ENCODE peak calls at places on chromosomes 1 and 21, in four cellular contexts. P is IMR-90, M is H1, R is H9. L is an unnamed sample.

GRCh38 chr1:59151387-59151761 is 145.5 kb upstream of the FGGY start:
- DNase-seq in R (no peak), M (no peak), P (no peak), L (no peak)

GRCh38 chr1:162662013-162662412 is 29.7 kb downstream of the DDR2 start:
- DNase-seq in P (no peak), R (no peak), M (no peak), L (no peak)

GRCh38 chr1:86741947-86742572 is 37.7 kb downstream of the SH3GLB1 start:
- DNase-seq in M (no peak), P (peak; percentile 39), R (no peak), L (peak; percentile 11)

GRCh38 chr1:58156801-58157200 is 389.7 kb downstream of the OMA1 start:
- DNase-seq in P (no peak), M (no peak), R (no peak), L (no peak)

GRCh38 chr1:162538815-162539431 is 22.6 kb upstream of the UAP1 start:
- DNase-seq in P (peak; percentile 94), R (no peak), M (no peak), L (no peak)

GRCh38 chr1:1216770-1217620 is 3.0 kb upstream of the TNFRSF4 start:
- DNase-seq in P (no peak), R (no peak), M (no peak), L (no peak)

GRCh38 chr1:951364-951763 is 7.7 kb downstream of the NOC2L start:
- DNase-seq in M (no peak), P (peak; percentile 32), R (peak; percentile 53), L (no peak)

GRCh38 chr1:228513244-228513900 is 26.2 kb downstream of the RNF187 start:
- DNase-seq in M (no peak), R (no peak), P (no peak), L (no peak)

GRCh38 chr1:154521695-154522094 is 19.5 kb upstream of the SHE start:
- DNase-seq in M (no peak), R (no peak), P (no peak), L (no peak)

GRCh38 chr1:202752799-202753198 is 42.5 kb upstream of the SYT2 start:
- DNase-seq in R (no peak), M (no peak), P (peak; percentile 42), L (no peak)

GRCh38 chr1:165496493-165496892 is 47.3 kb upstream of the LRRC52 start:
- DNase-seq in R (no peak), P (no peak), M (no peak), L (no peak)

GRCh38 chr21:46203203-46203600 is 18.9 kb upstream of the SPATC1L start:
- DNase-seq in P (no peak), M (no peak), R (no peak), L (no peak)

GRCh38 chr1:46673749-46674182 is 2.1 kb downstream of the TEX38 start:
- DNase-seq in R (no peak), P (peak; percentile 76), M (no peak), L (no peak)

GRCh38 chr1:39105841-39106765 is 80.0 kb downstream of the NDUFS5 start:
- DNase-seq in M (peak; percentile 64), R (peak; percentile 40), P (no peak), L (no peak)

GRCh38 chr1:44808063-44808937 is at the start of gene BTBD19:
- DNase-seq in M (peak; percentile 84), P (peak; percentile 91), R (peak; percentile 88), L (no peak)

GRCh38 chr1:219480011-219480410 is 132.9 kb downstream of the ZC3H11B start:
- DNase-seq in M (no peak), P (peak; percentile 12), R (no peak), L (no peak)

GRCh38 chr1:51115714-51116404 is 13.8 kb downstream of the C1orf185 start:
- DNase-seq in R (no peak), P (no peak), M (no peak), L (no peak)
- H3K14ac ChIP-seq in R (no peak overlapping the region), P (no peak overlapping the region), M (no peak overlapping the region), L (no peak overlapping the region)

GRCh38 chr1:5610432-5610831 is 381.8 kb downstream of the NPHP4 start:
- DNase-seq in P (no peak), R (no peak), M (no peak), L (no peak)
- H3K27ac ChIP-seq in P (no peak overlapping the region), R (no peak overlapping the region), M (no peak overlapping the region), L (no peak overlapping the region)

GRCh38 chr1:6181347-6181770 is 1.2 kb upstream of the CHD5 start:
- DNase-seq in R (no peak), M (peak; percentile 66), P (no peak), L (no peak)

GRCh38 chr1:6179564-6180175 is 451 bp downstream of the CHD5 start:
- DNase-seq in P (no peak), R (no peak), M (no peak), L (no peak)

GRCh38 chr1:6180215-6180577 is at the start of gene CHD5:
- DNase-seq in P (no peak), R (peak; percentile 68), M (peak; percentile 82), L (peak; percentile 44)

GRCh38 chr1:6178751-6179563 is 1.2 kb downstream of the CHD5 start:
- DNase-seq in R (peak; percentile 51), P (no peak), M (peak; percentile 73), L (no peak)

GRCh38 chr1:6180578-6181311 is 624 bp upstream of the CHD5 start:
- DNase-seq in P (no peak), M (peak; percentile 73), R (peak; percentile 62), L (no peak)
- H3K23ac ChIP-seq in P (no peak overlapping the region), M (no peak overlapping the region), R (no peak overlapping the region), L (no peak overlapping the region)

DNA sequence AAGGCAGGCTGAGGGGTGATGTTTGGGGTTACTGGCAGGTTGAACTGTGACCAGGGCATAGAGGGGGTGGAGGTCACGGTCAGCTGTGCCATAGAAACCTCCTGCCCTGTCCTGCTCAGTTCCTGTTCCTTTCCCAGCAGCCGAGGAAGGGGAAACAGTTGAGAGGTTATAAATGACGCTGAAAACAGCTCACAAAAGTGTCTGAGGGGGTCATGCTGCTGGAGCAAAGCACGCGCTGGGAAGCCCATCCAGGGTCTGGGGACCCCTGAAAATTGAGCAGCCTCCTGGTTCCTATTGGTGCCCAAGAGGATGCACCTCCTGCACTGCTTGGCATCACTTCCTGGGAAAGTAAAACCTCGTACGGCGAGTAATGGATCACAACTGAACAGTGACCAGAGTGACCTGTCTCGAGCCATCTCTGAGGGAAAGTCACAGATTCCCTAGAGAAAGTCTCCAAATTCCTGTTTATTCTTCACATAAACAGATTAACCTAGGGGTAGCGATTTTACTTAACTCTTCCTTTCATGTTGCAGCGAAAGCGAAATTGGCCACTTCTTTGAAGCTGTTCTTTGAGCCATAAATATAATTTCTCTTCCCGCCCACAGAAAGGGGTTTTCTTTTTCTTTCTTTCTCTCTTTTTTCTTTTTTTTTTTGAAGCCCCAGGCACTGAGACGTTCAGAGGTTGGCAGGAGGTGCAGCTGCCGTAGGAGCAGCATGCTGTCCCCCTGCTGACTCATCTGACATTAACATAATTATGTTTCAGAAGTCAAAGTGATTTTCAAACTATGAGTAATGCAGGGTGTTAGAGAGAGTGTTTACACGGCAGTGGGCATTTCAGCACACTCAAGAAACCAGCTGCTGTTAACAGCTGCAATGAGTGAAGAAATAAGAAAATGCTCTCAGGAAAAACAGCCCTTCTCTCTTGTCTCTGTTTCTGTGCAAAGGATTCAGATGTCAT is 41.8 kb upstream of the ATF3 start:
- DNase-seq in P (peak; percentile 90), M (no peak), R (no peak), L (no peak)
- H3K14ac ChIP-seq in P (peak overlapping the region; percentile 73), M (no peak overlapping the region), R (no peak overlapping the region), L (no peak overlapping the region)

DNA sequence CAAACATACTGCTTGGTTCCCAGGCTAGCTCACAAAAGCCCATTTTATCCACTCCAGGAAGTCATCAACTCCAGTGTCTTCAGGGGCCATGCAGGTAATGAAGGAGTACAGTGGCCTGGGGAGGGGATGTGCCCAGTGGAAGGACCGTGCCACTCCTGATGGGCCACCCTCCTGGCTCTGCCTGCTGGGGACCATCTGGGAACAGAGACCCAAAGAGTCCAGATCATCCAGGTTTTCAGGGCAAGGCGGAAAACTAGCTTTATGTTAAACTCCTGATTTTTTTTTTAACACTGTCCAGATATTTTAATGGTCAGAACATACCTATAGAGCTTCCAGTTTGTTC is 75.6 kb downstream of the CD46 start:
- DNase-seq in R (no peak), P (no peak), M (no peak), L (no peak)
- H3K27ac ChIP-seq in R (no peak overlapping the region), P (no peak overlapping the region), M (no peak overlapping the region), L (no peak overlapping the region)

GRCh38 chr1:212777166-212777565 is 14.4 kb downstream of the NSL1 start:
- DNase-seq in M (no peak), R (no peak), P (no peak), L (no peak)
- H3K23ac ChIP-seq in M (no peak overlapping the region), R (no peak overlapping the region), P (no peak overlapping the region), L (no peak overlapping the region)

DNA sequence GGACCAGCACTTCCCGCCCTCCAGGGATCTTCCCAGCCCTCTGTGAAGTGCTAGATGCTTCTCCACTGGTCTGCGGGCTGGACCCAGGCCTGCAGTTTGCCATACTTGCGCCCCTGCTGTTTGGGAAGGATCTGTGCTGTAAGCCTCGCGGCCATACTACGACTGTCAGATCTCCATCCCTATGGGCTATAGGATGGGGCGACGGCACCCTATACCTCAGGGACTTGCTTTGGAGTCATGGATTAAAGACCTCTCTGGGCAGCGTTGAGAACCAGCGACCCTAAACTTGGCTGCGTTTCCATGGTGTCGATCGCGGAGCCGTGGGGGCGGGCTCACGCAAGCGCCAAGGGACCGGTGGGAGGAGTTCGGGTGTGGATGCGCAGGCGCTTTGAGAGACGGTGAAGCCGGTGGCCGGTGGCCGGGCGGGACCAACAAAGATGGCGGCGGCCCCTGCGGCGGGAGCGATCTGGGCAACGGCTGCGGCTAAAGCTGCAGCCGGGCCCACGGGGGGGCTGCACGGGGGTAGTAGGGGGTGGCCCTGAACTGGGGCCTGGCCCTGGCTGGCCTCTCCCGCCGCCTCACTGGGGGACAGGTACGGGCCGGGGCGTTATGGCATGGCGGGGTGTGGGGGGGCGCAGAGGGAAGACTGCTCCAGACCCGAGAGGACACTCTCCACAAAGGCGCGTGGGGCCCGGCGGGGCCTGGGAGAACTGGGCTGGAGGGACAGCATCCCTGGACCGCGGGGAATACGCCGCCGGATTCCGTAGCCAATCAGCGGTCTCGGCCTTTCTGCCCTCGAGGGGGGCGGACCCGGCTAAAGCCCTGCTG is at the start of gene USP21:
- DNase-seq in R (peak; percentile 94), M (peak; percentile 97), P (peak; percentile 84), L (peak; percentile 92)
- H3K14ac ChIP-seq in R (peak within 1 kb of the TSS; percentile 85), M (no peak within 1 kb of the TSS), P (peak within 1 kb of the TSS; percentile 98), L (no peak within 1 kb of the TSS)

L was measured in neuronal stem cell.